ENCODE peak calls at places on chromosomes 2 and 18, in six cellular contexts. V, X, Q, D, S and J are unnamed samples.

GRCh38 chr2:226477221-226478120 is 322.1 kb downstream of the IRS1 start:
- DNase-seq in V (no peak), X (no peak), Q (no peak), D (no peak), S (no peak), J (no peak)

GRCh38 chr2:163692611-163693482 is 43.0 kb downstream of the FIGN start:
- DNase-seq in V (no peak), X (no peak), Q (no peak), D (no peak), S (no peak), J (no peak)

GRCh38 chr2:217413193-217413592 is 553.3 kb upstream of the TNP1 start:
- DNase-seq in V (no peak), X (no peak), Q (no peak), D (no peak), S (no peak), J (no peak)

GRCh38 chr2:9315280-9315847 is 108.0 kb downstream of the ITGB1BP1 start:
- DNase-seq in V (no peak), X (no peak), Q (no peak), D (no peak), S (no peak), J (no peak)

GRCh38 chr2:66753247-66754019 is 318.5 kb downstream of the MEIS1 start:
- DNase-seq in V (no peak), X (no peak), Q (no peak), D (no peak), S (no peak), J (no peak)

GRCh38 chr18:57269756-57270534 is 82.4 kb upstream of the ST8SIA3 start:
- DNase-seq in V (no peak), X (no peak), Q (no peak), D (no peak), S (no peak), J (no peak)

GRCh38 chr2:12915792-12916191 is 199.1 kb downstream of the TRIB2 start:
- DNase-seq in V (no peak), X (no peak), Q (no peak), D (no peak), S (no peak), J (no peak)

GRCh38 chr2:190361572-190361971 is 18.2 kb downstream of the INPP1 start:
- DNase-seq in V (no peak), X (no peak), Q (no peak), D (no peak), S (no peak), J (no peak)

GRCh38 chr2:88831792-88832248 is 140.3 kb downstream of the RPIA start:
- DNase-seq in V (peak; percentile 9), X (peak; percentile 66), Q (peak; percentile 62), D (peak; percentile 23), S (peak; percentile 47), J (peak; percentile 90)

GRCh38 chr2:230930928-230931555 is 6.0 kb upstream of the GPR55 start:
- DNase-seq in V (no peak), X (no peak), Q (no peak), D (no peak), S (no peak), J (no peak)

GRCh38 chr2:240991378-240992263 is 6.8 kb upstream of the SNED1 start:
- DNase-seq in V (peak; percentile 49), X (no peak), Q (no peak), D (peak; percentile 98), S (peak; percentile 58), J (no peak)

GRCh38 chr2:232441147-232441651 is 14.8 kb upstream of the ALPI start:
- DNase-seq in V (no peak), X (no peak), Q (no peak), D (no peak), S (no peak), J (no peak)

GRCh38 chr2:86675611-86676015 is 44.5 kb upstream of the RMND5A start:
- DNase-seq in V (no peak), X (no peak), Q (no peak), D (no peak), S (peak; percentile 55), J (no peak)

GRCh38 chr18:9081940-9082339 is 20.6 kb upstream of the NDUFV2 start:
- DNase-seq in V (no peak), X (no peak), Q (no peak), D (no peak), S (no peak), J (no peak)

GRCh38 chr2:102114851-102115497 is 27.6 kb upstream of the IL1R1 start:
- DNase-seq in V (no peak), X (no peak), Q (no peak), D (peak; percentile 80), S (peak; percentile 61), J (no peak)

GRCh38 chr18:3265564-3266033 is 3.7 kb downstream of the MYL12B start:
- DNase-seq in V (no peak), X (no peak), Q (no peak), D (peak; percentile 64), S (peak; percentile 52), J (no peak)

GRCh38 chr2:46812381-46813024 is 103.1 kb downstream of the MCFD2 start:
- DNase-seq in V (no peak), X (no peak), Q (no peak), D (peak; percentile 54), S (no peak), J (no peak)

GRCh38 chr2:237041231-237041630 is 44.5 kb upstream of the COPS8 start:
- DNase-seq in V (no peak), X (no peak), Q (no peak), D (peak; percentile 54), S (no peak), J (no peak)

GRCh38 chr18:12336251-12336650 is 28.2 kb downstream of the TUBB6 start:
- DNase-seq in V (no peak), X (no peak), Q (peak; percentile 74), D (no peak), S (no peak), J (peak; percentile 57)

GRCh38 chr2:52880872-52881271 is 886.7 kb upstream of the CHAC2 start:
- DNase-seq in V (no peak), X (no peak), Q (no peak), D (no peak), S (no peak), J (no peak)

GRCh38 chr2:56009758-56010534 is 86.4 kb upstream of the EFEMP1 start:
- DNase-seq in V (peak; percentile 18), X (no peak), Q (no peak), D (peak; percentile 81), S (peak; percentile 42), J (no peak)

GRCh38 chr18:80184243-80184772 is 63.0 kb downstream of the PARD6G start:
- DNase-seq in V (no peak), X (no peak), Q (no peak), D (no peak), S (no peak), J (no peak)

GRCh38 chr2:174699993-174700766 is 64.1 kb downstream of the CHRNA1 start:
- DNase-seq in V (peak; percentile 65), X (peak; percentile 69), Q (no peak), D (peak; percentile 55), S (peak; percentile 40), J (no peak)

GRCh38 chr18:79380816-79381806 is 14.6 kb upstream of the NFATC1 start:
- DNase-seq in V (peak; percentile 50), X (peak; percentile 72), Q (no peak), D (peak; percentile 59), S (peak; percentile 22), J (peak; percentile 91)

GRCh38 chr18:2898131-2898640 is 51.4 kb downstream of the EMILIN2 start:
- DNase-seq in V (no peak), X (peak; percentile 35), Q (no peak), D (no peak), S (no peak), J (no peak)

GRCh38 chr2:65265090-65266045 is 37.7 kb downstream of the ACTR2 start:
- DNase-seq in V (peak; percentile 46), X (peak; percentile 25), Q (no peak), D (peak; percentile 73), S (peak; percentile 84), J (no peak)

GRCh38 chr18:34222396-34223163 is 2.1 kb downstream of the NOL4 start:
- DNase-seq in V (no peak), X (no peak), Q (no peak), D (peak; percentile 34), S (no peak), J (peak; percentile 63)

GRCh38 chr18:10482985-10483949 is 28.8 kb downstream of the APCDD1 start:
- DNase-seq in V (no peak), X (no peak), Q (no peak), D (no peak), S (no peak), J (no peak)

GRCh38 chr18:36490907-36491306 is 193.4 kb downstream of the FHOD3 start:
- DNase-seq in V (no peak), X (no peak), Q (no peak), D (no peak), S (no peak), J (no peak)

DNA sequence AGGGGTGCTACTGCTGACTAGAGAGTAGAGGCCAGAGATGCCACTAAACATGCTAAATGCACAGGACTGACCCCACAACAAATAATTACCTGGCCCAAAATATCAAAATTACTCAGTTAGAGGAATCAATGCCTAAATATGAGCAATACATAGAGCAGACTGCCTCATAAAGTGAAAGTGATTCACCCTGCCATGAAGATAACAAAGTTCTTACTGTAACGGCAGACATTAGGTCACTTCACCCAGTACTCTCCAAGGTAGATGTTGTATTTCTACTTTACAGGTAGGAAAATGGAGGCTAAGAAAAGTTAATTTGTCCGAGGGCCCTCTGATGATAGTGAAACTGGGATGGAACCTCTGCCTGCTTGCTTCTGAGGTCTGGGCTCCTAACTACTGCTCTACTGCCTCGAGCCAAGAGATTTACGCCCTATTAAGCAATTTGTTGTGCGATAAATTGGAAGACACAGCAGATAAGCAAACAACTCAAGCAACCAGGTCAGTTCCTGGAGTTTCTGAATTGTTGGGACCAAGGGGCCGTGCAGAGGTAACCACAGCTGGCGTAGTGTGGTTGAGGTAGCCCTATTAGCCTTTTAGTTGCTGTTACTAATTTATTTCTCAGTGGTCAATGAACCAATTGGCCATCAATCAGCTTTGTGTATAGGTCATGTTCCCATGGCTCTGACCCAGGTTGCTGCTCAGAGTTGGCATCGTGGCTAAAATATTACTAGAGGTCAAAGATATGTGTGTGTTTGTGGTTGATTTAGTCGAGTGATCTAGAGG is 4.8 kb downstream of the DHRS9 start:
- DNase-seq in V (no peak), X (no peak), Q (no peak), D (no peak), S (no peak), J (no peak)
- TF ChIP-seq JUN in V (no peak), X (peak; percentile 24), Q (no peak), D (no peak), S (no peak), J (no peak)

GRCh38 chr2:156565066-156565710 is 129.0 kb downstream of the GPD2 start:
- DNase-seq in V (no peak), X (no peak), Q (no peak), D (no peak), S (no peak), J (no peak)
- TF ChIP-seq JUN in V (no peak), X (no peak), Q (no peak), D (no peak), S (no peak), J (no peak)

DNA sequence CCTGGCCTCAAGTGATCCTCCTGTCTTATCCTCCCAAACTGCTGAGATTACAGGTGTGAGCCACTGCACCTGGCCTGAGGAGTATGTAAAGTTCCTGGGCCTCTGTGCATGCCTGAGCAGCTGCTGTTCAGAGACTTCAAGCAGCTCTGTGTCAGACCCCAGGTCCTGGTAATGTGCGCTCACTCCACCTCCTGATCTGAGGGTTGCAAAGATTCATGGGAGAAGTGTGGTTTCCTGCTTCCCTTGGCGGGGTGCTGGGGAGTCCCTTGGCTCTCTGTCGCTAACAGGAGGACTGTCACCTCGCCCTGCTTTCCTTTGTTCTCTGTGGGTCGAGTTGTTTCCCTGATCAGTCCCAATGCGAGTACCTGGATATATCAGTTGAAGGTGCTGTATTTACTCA is 8.6 kb upstream of the IL36A start:
- DNase-seq in V (no peak), X (no peak), Q (no peak), D (no peak), S (no peak), J (no peak)
- TF ChIP-seq JUN in V (no peak), X (no peak), Q (no peak), D (no peak), S (no peak), J (no peak)

GRCh38 chr2:227545990-227546389 is 52.7 kb upstream of the SCYGR2 start:
- DNase-seq in V (no peak), X (no peak), Q (no peak), D (no peak), S (peak; percentile 40), J (peak; percentile 28)
- TF ChIP-seq JUN in V (no peak), X (no peak), Q (no peak), D (no peak), S (no peak), J (no peak)